ENCODE peak calls at places on chromosomes 13 and 19, in five cellular contexts. O is GM23338, W is ovary, V is BE2C, X is DND-41. Q is an unnamed sample.

GRCh38 chr19:24040621-24041020 is 46.4 kb upstream of the ZNF254 start:
- DNase-seq in V (no peak), O (no peak), W (no peak), X (no peak), Q (no peak)

GRCh38 chr19:7550987-7551761 is 15.7 kb downstream of the PNPLA6 start:
- DNase-seq in V (peak), W (peak), X (peak), O (peak), Q (peak)

GRCh38 chr13:30047154-30047874 is 196.9 kb upstream of the UBL3 start:
- DNase-seq in W (no peak), X (peak), O (no peak), V (no peak), Q (no peak)

GRCh38 chr13:98740131-98740530 is 12.3 kb downstream of the SLC15A1 start:
- DNase-seq in V (no peak), O (no peak), W (no peak), X (no peak), Q (no peak)

GRCh38 chr13:47175172-47175806 is 278.4 kb upstream of the HTR2A start:
- DNase-seq in V (no peak), X (no peak), W (no peak), O (no peak), Q (no peak)

GRCh38 chr13:85806553-85807175 is 7.4 kb upstream of the SLITRK6 start:
- DNase-seq in V (no peak), W (no peak), X (no peak), O (peak), Q (no peak)

GRCh38 chr13:24821207-24821606 is 57.2 kb downstream of the RNF17 start:
- DNase-seq in O (no peak), W (no peak), X (no peak), V (no peak), Q (no peak)

GRCh38 chr19:49427855-49428546 is 2.8 kb downstream of the GFY start:
- DNase-seq in V (peak), W (no peak), O (peak), X (no peak), Q (peak)

GRCh38 chr13:51955281-51955771 is 55.9 kb downstream of the ATP7B start:
- DNase-seq in X (no peak), W (no peak), O (no peak), V (no peak), Q (no peak)

GRCh38 chr19:51108805-51109146 is 567 bp upstream of the CTU1 start:
- DNase-seq in V (no peak), X (no peak), O (no peak), W (no peak), Q (no peak)

GRCh38 chr13:92959790-92960189 is 266.8 kb upstream of the GPC6 start:
- DNase-seq in V (no peak), O (no peak), W (no peak), X (no peak), Q (no peak)

GRCh38 chr13:113117956-113118327 is 4.7 kb upstream of the F10 start:
- DNase-seq in W (no peak), V (no peak), O (no peak), X (no peak), Q (peak)

GRCh38 chr13:47327856-47328255 is 431.0 kb upstream of the HTR2A start:
- DNase-seq in W (no peak), V (no peak), X (no peak), O (no peak), Q (no peak)

GRCh38 chr13:98377635-98378378 is 199.1 kb downstream of the STK24 start:
- DNase-seq in V (no peak), O (no peak), X (no peak), W (no peak), Q (no peak)

GRCh38 chr19:8430650-8431049 is 14.1 kb upstream of the HNRNPM start:
- DNase-seq in O (no peak), W (no peak), V (no peak), X (no peak), Q (no peak)

GRCh38 chr19:37905936-37906867 is at the start of gene WDR87:
- DNase-seq in X (no peak), O (peak), V (no peak), W (no peak), Q (peak)

GRCh38 chr19:35996777-35997176 is 1.8 kb downstream of the SDHAF1 start:
- DNase-seq in X (no peak), O (no peak), W (no peak), V (no peak), Q (no peak)

GRCh38 chr19:41426952-41427646 is at the start of gene B3GNT8:
- DNase-seq in W (peak), O (peak), V (peak), X (peak), Q (peak)
- H3K4me3 ChIP-seq in W (peak), O (peak), V (peak), X (no peak), Q (peak)

GRCh38 chr13:21483748-21484147 is 24.6 kb upstream of the ZDHHC20 start:
- DNase-seq in O (no peak), X (no peak), V (no peak), W (no peak), Q (no peak)

GRCh38 chr13:21475115-21475514 is 16.0 kb upstream of the ZDHHC20 start:
- DNase-seq in O (no peak), W (no peak), X (no peak), V (no peak), Q (no peak)

GRCh38 chr13:21481359-21481758 is 22.3 kb upstream of the ZDHHC20 start:
- DNase-seq in O (no peak), W (no peak), V (no peak), X (no peak), Q (no peak)

GRCh38 chr13:21476893-21477472 is 17.9 kb upstream of the ZDHHC20 start:
- DNase-seq in O (peak), W (peak), X (peak), V (peak), Q (peak)

DNA sequence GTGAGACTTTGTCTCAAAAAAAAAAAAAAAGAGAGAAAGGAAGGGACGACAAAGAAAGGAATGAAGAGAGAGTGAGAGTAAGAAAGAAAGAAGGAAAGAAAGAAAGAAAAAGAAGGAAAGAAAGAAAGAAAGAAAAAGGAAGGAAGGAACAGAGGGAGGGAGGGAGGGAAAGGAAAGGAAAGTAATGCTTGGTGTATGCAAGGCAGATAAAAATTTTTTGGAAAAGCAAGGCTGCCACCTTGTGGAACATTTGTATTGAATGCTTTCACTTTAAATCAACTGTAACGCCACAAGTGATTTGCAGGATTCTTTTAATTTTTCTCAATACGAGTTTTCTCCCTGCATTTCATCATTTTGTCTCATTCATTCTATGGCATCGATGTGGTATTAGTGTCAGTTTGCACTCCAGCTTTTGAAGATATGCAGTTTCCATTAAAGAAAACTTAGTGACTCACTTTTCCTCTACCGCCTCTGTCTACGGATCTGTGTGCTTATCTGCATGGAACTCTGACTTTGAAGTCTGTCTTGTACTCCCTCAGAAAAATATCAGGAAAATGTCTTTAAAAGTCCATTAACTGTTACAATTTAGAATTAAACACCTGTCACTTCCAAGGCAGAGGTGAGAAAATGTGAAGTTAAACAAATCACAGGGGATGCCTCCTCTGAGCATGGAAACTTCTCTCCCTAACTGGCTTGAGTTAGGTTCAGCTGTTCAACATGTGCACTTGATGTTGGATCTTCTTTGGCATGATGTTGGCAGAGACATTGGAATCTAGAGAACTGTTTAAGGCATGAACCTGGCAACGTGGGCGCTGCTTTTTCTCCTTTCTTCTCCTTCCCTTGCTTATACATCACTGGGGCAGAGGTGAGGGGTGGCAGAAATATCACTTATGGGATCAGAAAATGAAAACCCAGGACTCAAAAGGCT is 20.0 kb upstream of the ZDHHC20 start:
- DNase-seq in V (peak), X (peak), W (no peak), O (peak), Q (no peak)
- H3K4me3 ChIP-seq in V (peak), X (no peak), W (no peak), O (no peak), Q (no peak)

GRCh38 chr19:55544014-55544413 is 1.3 kb downstream of the SBK3 start:
- DNase-seq in W (no peak), V (no peak), O (no peak), X (no peak), Q (no peak)

GRCh38 chr19:55546822-55547614 is 1.7 kb upstream of the SBK3 start:
- DNase-seq in X (no peak), O (peak), W (no peak), V (peak), Q (peak)

GRCh38 chr19:55545913-55546495 is 661 bp upstream of the SBK3 start:
- DNase-seq in W (no peak), X (no peak), V (no peak), O (no peak), Q (no peak)

GRCh38 chr19:55544776-55545439 is 435 bp downstream of the SBK3 start:
- DNase-seq in O (no peak), W (no peak), X (no peak), V (no peak), Q (no peak)

DNA sequence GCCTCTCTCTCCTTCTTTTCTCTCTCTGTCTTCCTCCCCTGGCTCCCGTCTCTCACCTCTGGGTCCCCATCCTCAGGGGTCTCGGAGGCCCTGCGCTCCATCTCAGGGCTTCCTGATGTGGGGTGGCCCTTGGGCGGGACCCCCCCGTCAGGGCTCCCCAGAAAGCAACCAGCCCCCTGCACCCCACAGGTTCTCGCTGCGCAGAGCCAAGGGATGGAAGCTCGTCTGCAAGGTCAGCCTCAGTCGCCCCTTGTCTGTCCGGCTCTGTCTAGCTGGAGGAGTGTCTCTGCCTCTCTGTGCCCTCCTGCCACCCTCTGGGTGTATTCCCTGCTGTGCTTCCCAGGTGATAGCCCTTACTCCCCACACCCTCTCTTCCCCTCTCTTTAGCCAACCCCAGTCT is at the start of gene SBK3:
- DNase-seq in W (no peak), X (no peak), V (no peak), O (no peak), Q (no peak)
- H3K4me3 ChIP-seq in W (no peak), X (no peak), V (no peak), O (no peak), Q (no peak)

GRCh38 chr13:36673838-36674326 is at the start of gene SERTM1:
- DNase-seq in O (peak), X (no peak), W (no peak), V (peak), Q (no peak)
- H3K4me3 ChIP-seq in O (peak), X (no peak), W (peak), V (peak), Q (peak)

DNA sequence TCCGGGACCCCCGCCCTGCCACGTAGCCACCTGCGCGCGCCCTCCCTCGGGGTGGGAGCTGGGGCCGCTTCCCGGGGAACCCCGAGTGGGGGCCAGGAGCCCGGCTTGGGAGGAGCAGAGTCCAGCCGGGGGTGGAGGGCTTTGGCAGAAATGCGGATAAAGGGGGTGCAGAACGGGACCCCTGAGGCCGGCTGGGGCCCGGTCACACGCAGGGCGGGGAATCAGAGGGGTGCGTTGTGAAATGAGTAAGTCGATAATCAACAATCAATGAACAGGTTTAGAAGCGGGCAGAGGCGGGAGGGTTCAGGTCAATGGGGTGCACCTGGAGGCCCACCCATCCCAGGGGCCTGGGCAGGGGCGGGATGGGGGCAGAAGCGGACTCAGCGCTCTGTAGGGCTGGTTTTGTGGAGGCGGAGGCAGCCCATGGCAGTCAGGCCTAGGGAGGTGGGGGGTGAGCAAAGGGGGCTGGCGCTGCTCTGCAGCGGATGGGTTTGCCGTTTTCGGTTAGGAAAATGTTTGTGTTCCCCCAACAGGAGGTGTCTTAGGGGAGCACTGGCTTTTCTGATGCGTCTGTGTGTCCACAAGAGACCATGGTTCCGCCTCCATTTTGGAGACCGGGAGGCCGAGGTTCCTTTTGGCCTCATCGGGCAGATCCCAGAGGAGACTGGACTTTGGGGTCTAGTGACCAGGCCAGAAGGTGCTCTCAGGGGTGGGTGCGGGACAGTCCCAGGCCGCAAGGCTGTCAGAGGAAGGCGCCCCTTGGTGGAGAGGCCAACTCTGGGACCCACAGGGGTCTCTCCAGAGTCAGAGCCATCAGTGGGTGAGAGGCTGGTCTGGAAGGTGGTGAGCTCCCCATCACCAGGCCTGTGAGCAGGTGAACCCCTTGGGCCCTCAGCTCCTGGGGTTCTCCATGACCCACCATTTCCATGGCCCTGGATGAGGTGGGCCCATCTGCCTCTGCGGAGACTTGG is 683 bp upstream of the DIRAS1 start:
- DNase-seq in V (no peak), W (no peak), O (peak), X (no peak), Q (no peak)
- H3K4me3 ChIP-seq in V (peak), W (peak), O (peak), X (no peak), Q (peak)

DNA sequence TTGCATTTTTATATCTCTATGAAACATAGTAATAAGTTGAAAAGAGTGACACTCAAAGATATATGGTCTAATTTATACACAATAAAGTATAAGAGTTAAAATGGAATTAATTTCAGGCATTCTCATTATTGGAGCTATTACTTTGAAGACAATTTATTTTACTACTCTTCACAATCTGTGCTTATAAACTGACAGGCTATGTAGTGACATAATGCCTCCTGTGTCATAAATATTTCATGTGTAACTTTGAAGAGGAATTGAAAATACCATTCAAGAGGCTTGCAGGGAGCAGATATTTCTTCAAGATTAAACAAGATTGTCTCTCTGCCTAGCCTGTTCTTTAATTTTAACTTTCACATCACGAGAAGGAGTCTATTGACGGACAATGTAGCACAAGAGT is 1881.5 kb upstream of the PCDH20 start:
- DNase-seq in O (no peak), V (no peak), X (no peak), W (no peak), Q (no peak)
- H3K4me3 ChIP-seq in O (no peak), V (no peak), X (no peak), W (no peak), Q (no peak)

Q was measured in stomach.